ENCODE peak calls at places on chromosomes 7 and 10, in four cellular contexts. F, J, S and W are unnamed samples.

GRCh38 chr10:44569193-44570091 is 184.5 kb upstream of the CXCL12 start:
- DNase-seq in F (no peak), J (peak; percentile 15), S (peak; percentile 64), W (peak; percentile 78)

GRCh38 chr10:48523212-48523819 is 81.6 kb downstream of the ARHGAP22 start:
- DNase-seq in J (peak; percentile 60), S (peak; percentile 66), F (no peak), W (peak; percentile 92)

GRCh38 chr10:63464402-63465292 is 1.1 kb downstream of the JMJD1C start:
- DNase-seq in F (no peak), S (no peak), J (no peak), W (no peak)

GRCh38 chr10:103612462-103613365 is 119.2 kb downstream of the NEURL1 start:
- DNase-seq in J (no peak), F (no peak), S (no peak), W (no peak)

GRCh38 chr7:120070201-120070600 is 202.8 kb upstream of the KCND2 start:
- DNase-seq in J (no peak), S (no peak), F (no peak), W (no peak)

GRCh38 chr7:158740657-158741293 is 36.2 kb upstream of the NCAPG2 start:
- DNase-seq in J (no peak), S (no peak), F (no peak), W (no peak)

GRCh38 chr7:37062019-37062418 is 337.7 kb upstream of the AOAH start:
- DNase-seq in F (no peak), S (no peak), J (no peak), W (no peak)

GRCh38 chr10:6406220-6407033 is 173.6 kb downstream of the PRKCQ start:
- DNase-seq in J (no peak), S (no peak), F (peak; percentile 35), W (no peak)

GRCh38 chr10:114850126-114850525 is 28.5 kb downstream of the FHIP2A start:
- DNase-seq in S (no peak), J (no peak), F (no peak), W (no peak)

GRCh38 chr10:119477444-119477843 is 65.1 kb downstream of the RGS10 start:
- DNase-seq in F (no peak), J (no peak), S (no peak), W (no peak)

GRCh38 chr10:80502621-80503583 is 34.8 kb upstream of the SH2D4B start:
- DNase-seq in J (no peak), S (no peak), F (no peak), W (peak; percentile 46)

GRCh38 chr7:44622342-44623151 is 16.1 kb downstream of the OGDH start:
- DNase-seq in S (no peak), J (no peak), F (no peak), W (no peak)

GRCh38 chr10:43644252-43644651 is 4.4 kb downstream of the ZNF32 start:
- DNase-seq in F (no peak), S (no peak), J (no peak), W (no peak)

GRCh38 chr7:135253851-135254815 is 20.5 kb downstream of the STRA8 start:
- DNase-seq in J (peak; percentile 31), F (no peak), S (peak; percentile 83), W (peak; percentile 94)

GRCh38 chr7:35003679-35004278 is 33.5 kb downstream of the DPY19L1 start:
- DNase-seq in S (peak; percentile 51), F (no peak), J (peak; percentile 42), W (no peak)

GRCh38 chr7:14691597-14692203 is 210.9 kb downstream of the DGKB start:
- DNase-seq in F (peak; percentile 28), S (peak; percentile 55), J (no peak), W (peak; percentile 50)

GRCh38 chr7:84085147-84085546 is 109.4 kb downstream of the SEMA3A start:
- DNase-seq in S (no peak), F (no peak), J (peak; percentile 70), W (no peak)

GRCh38 chr10:12689893-12690292 is 311.6 kb downstream of the CCDC3 start:
- DNase-seq in S (no peak), F (no peak), J (no peak), W (no peak)

GRCh38 chr10:76306859-76307258 is 875.4 kb downstream of the LRMDA start:
- DNase-seq in S (no peak), J (no peak), F (no peak), W (no peak)

GRCh38 chr7:55774327-55775050 is 88.1 kb downstream of the SEPTIN14 start:
- DNase-seq in F (no peak), S (no peak), J (no peak), W (no peak)

GRCh38 chr7:1646957-1647891 is 22.9 kb upstream of the ELFN1 start:
- DNase-seq in S (peak; percentile 65), F (no peak), J (no peak), W (peak; percentile 89)

GRCh38 chr7:8938036-8938435 is 504.6 kb downstream of the NXPH1 start:
- DNase-seq in J (no peak), S (no peak), F (no peak), W (no peak)

GRCh38 chr7:128790297-128791037 is 1.3 kb upstream of the CCDC136 start:
- DNase-seq in J (no peak), F (no peak), S (no peak), W (peak; percentile 56)

GRCh38 chr10:110056822-110057221 is 49.0 kb downstream of the ADD3 start:
- DNase-seq in F (no peak), S (no peak), J (no peak), W (no peak)

GRCh38 chr10:58839771-58840170 is 327.1 kb downstream of the BICC1 start:
- DNase-seq in J (no peak), F (no peak), S (no peak), W (no peak)

GRCh38 chr10:86071145-86071544 is 295.4 kb downstream of the GRID1 start:
- DNase-seq in J (no peak), S (no peak), F (no peak), W (no peak)

GRCh38 chr10:118763202-118763988 is 8.6 kb upstream of the CACUL1 start:
- DNase-seq in F (no peak), J (no peak), S (no peak), W (no peak)

GRCh38 chr7:142813262-142813661 is 41.6 kb upstream of the EPHB6 start:
- DNase-seq in F (no peak), S (no peak), J (no peak), W (no peak)

GRCh38 chr7:105013818-105014724 is at the start of gene KMT2E:
- DNase-seq in J (peak; percentile 42), S (peak; percentile 94), F (peak; percentile 96), W (peak; percentile 95)

GRCh38 chr10:104640339-104641149 is 546 bp upstream of the SORCS3 start:
- DNase-seq in F (no peak), J (no peak), S (no peak), W (no peak)

GRCh38 chr10:127349737-127350136 is 153.3 kb upstream of the INSYN2A start:
- DNase-seq in J (no peak), S (no peak), F (no peak), W (no peak)

GRCh38 chr10:113679463-113680171 is at the start of gene CASP7:
- DNase-seq in F (peak; percentile 74), S (peak; percentile 87), J (no peak), W (peak; percentile 92)

GRCh38 chr10:92965314-92965713 is 95.3 kb upstream of the CYP26C1 start:
- DNase-seq in S (no peak), J (no peak), F (peak; percentile 26), W (no peak)

GRCh38 chr10:6297951-6298381 is 95.2 kb downstream of the PFKFB3 start:
- DNase-seq in F (no peak), S (no peak), J (no peak), W (no peak)

GRCh38 chr7:68440870-68441269 is 1157.4 kb upstream of the AUTS2 start:
- DNase-seq in S (no peak), J (no peak), F (no peak), W (no peak)

GRCh38 chr10:31401287-31401686 is 82.3 kb downstream of the ZEB1 start:
- DNase-seq in F (no peak), S (no peak), J (no peak), W (no peak)

GRCh38 chr7:27423290-27423689 is 180.7 kb downstream of the EVX1 start:
- DNase-seq in F (no peak), J (no peak), S (no peak), W (no peak)

GRCh38 chr10:77158666-77159065 is 478.9 kb downstream of the KCNMA1 start:
- DNase-seq in S (no peak), J (no peak), F (no peak), W (no peak)

GRCh38 chr10:132307823-132308587 is at the start of gene STK32C:
- DNase-seq in F (peak; percentile 88), S (peak; percentile 95), J (no peak), W (peak; percentile 97)

GRCh38 chr10:132306341-132306685 is 1.4 kb downstream of the STK32C start:
- DNase-seq in S (peak; percentile 8), J (no peak), F (no peak), W (peak; percentile 74)

GRCh38 chr10:132308588-132309451 is 1.1 kb upstream of the STK32C start:
- DNase-seq in S (peak; percentile 47), J (no peak), F (no peak), W (peak; percentile 50)

GRCh38 chr10:132305654-132306340 is 2.0 kb downstream of the STK32C start:
- DNase-seq in S (peak; percentile 8), J (no peak), F (no peak), W (peak; percentile 59)

DNA sequence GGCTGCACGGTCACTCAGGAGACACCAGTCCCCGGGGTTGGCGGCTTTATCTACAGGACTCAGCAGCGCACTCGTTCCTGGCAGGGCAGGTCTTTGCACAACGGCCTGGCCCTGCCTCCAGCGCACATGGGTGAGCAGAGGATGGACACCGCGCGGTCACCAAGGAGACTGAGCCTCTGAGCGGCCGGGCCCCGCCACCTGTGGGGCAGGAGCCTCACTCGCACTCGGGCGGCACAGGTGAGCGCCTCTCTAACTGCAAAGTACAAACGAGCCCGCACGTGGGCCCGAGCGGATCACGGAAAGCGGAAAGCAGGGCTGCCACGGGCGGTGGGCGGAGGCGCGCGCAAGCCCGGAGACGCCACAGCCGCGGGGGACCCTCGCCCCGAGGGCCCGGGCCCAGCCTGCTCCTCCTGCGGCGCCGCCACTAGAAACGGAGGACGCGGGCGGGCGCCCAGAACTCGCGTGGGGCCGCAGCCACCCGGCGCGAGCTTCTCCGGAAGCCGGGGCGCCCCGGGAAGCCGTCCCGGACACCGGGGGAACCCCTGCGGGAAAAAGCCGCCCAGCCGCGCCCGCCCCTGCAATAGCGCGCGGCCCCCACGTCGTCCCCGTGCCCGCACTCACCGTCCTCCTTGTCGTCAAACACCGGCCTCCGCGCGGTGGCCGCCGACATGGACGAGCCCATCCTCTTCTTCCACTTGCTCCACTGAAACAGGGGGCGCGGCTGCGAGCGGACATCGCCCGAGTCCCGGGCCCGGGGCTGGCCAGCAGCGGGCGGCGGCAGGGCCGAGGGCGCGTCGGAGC is 599 bp downstream of the STK32C start:
- DNase-seq in S (peak; percentile 56), F (peak; percentile 54), J (no peak), W (peak; percentile 85)
- H3K4me3 ChIP-seq in S (peak overlapping the region; percentile 96), F (peak overlapping the region; percentile 47), J (peak overlapping the region; percentile 54), W (peak overlapping the region; percentile 60)

GRCh38 chr10:71770255-71770654 is 3.1 kb downstream of the VSIR start:
- DNase-seq in J (no peak), F (no peak), S (no peak), W (peak; percentile 51)
- H3K4me3 ChIP-seq in J (no peak overlapping the region), F (peak overlapping the region; percentile 91), S (peak overlapping the region; percentile 33), W (no peak overlapping the region)

DNA sequence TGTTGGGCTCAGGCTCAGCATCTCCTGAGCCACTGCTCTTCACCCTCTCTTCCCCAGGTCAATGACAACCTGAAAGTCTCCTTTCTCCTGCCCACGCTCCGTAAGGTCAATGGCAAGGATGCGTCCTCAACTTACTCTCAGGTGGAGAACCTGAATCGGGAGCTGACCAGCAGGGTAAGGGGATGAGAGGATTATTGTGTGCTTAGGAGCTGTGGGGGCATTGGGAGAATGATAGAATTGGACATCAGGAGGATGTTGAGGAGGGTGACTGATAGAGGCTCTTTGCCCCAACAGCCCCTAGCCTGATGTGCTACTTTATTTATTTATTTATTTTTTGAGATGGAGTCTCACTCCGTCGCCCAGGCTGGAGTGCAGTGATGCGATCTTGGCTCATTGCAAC is 1.3 kb downstream of the LRWD1 start:
- DNase-seq in J (no peak), S (no peak), F (no peak), W (peak; percentile 14)
- H3K4me3 ChIP-seq in J (peak overlapping the region; percentile 100), S (no peak overlapping the region), F (no peak overlapping the region), W (no peak overlapping the region)

GRCh38 chr7:19144661-19145428 is at the start of gene FERD3L:
- DNase-seq in J (no peak), S (no peak), F (no peak), W (no peak)
- H3K4me3 ChIP-seq in J (no peak within 1 kb of the TSS), S (peak within 1 kb of the TSS; percentile 17), F (no peak within 1 kb of the TSS), W (peak within 1 kb of the TSS; percentile 15)